ENCODE peak calls at places on chromosome 11, in four cellular contexts. T, R, D and U are unnamed samples. For H3K36me3 and H3K9me3, the result is how much of the 10 kb centered on the place peaks cover.

GRCh38 chr11:70161043-70161625 is 42.0 kb upstream of the FADD start:
- DNase-seq in T (no peak), R (no peak), D (no peak), U (no peak)

GRCh38 chr11:27241316-27242122 is 121.5 kb downstream of the CCDC34 start:
- DNase-seq in T (peak), R (no peak), D (no peak), U (no peak)

GRCh38 chr11:93945596-93945995 is 75.6 kb upstream of the HEPHL1 start:
- DNase-seq in T (peak), R (no peak), D (no peak), U (no peak)

GRCh38 chr11:17224727-17225126 is 16.9 kb upstream of the PIK3C2A start:
- DNase-seq in T (no peak), R (no peak), D (no peak), U (no peak)

GRCh38 chr11:45232341-45233080 is 53.6 kb downstream of the SYT13 start:
- DNase-seq in T (no peak), R (peak), D (no peak), U (no peak)

GRCh38 chr11:127054153-127054552 is 53.6 kb upstream of the KIRREL3 start:
- DNase-seq in T (no peak), R (no peak), D (no peak), U (no peak)

GRCh38 chr11:127066426-127067090 is 66.0 kb upstream of the KIRREL3 start:
- DNase-seq in T (peak), R (no peak), D (no peak), U (peak)

GRCh38 chr11:57883630-57884029 is 122.0 kb downstream of the CTNND1 start:
- DNase-seq in T (no peak), R (no peak), D (no peak), U (no peak)

GRCh38 chr11:75946531-75947530 is 131.8 kb downstream of the UVRAG start:
- DNase-seq in T (peak), R (peak), D (no peak), U (no peak)

GRCh38 chr11:44484211-44484610 is 81.3 kb upstream of the CD82 start:
- DNase-seq in T (peak), R (no peak), D (peak), U (no peak)

GRCh38 chr11:103601230-103601846 is 435.1 kb upstream of the DDI1 start:
- DNase-seq in T (peak), R (no peak), D (peak), U (peak)

GRCh38 chr11:73999581-74000306 is 9.1 kb downstream of the UCP3 start:
- DNase-seq in T (no peak), R (no peak), D (no peak), U (no peak)

GRCh38 chr11:56521955-56522354 is 21.1 kb downstream of the OR5M11 start:
- DNase-seq in T (peak), R (no peak), D (no peak), U (no peak)

GRCh38 chr11:9755561-9755960 is 91.7 kb downstream of the SWAP70 start:
- DNase-seq in T (peak), R (no peak), D (no peak), U (no peak)

GRCh38 chr11:83836883-83837654 is 550.9 kb upstream of the CCDC90B start:
- DNase-seq in T (peak), R (peak), D (peak), U (peak)

GRCh38 chr11:69643646-69644045 is 2.7 kb downstream of the CCND1 start:
- DNase-seq in T (peak), R (no peak), D (no peak), U (no peak)

GRCh38 chr11:118870396-118871343 is 13.0 kb upstream of the CXCR5 start:
- DNase-seq in T (peak), R (peak), D (peak), U (no peak)

GRCh38 chr11:71452354-71453020 is 516 bp upstream of the NADSYN1 start:
- DNase-seq in T (peak), R (peak), D (peak), U (no peak)

GRCh38 chr11:78564037-78564888 is 10.4 kb downstream of the NARS2 start:
- DNase-seq in T (peak), R (no peak), D (peak), U (no peak)

GRCh38 chr11:19437760-19438159 is 197.0 kb upstream of the E2F8 start:
- DNase-seq in T (peak), R (no peak), D (no peak), U (peak)

GRCh38 chr11:129489254-129489653 is 113.6 kb downstream of the BARX2 start:
- DNase-seq in T (no peak), R (no peak), D (no peak), U (no peak)

GRCh38 chr11:7186190-7186589 is 65.5 kb upstream of the SYT9 start:
- DNase-seq in T (peak), R (no peak), D (no peak), U (no peak)

GRCh38 chr11:122724520-122724919 is 69.0 kb downstream of the UBASH3B start:
- DNase-seq in T (peak), R (no peak), D (no peak), U (no peak)

GRCh38 chr11:20131744-20132666 is 28.3 kb downstream of the DBX1 start:
- DNase-seq in T (peak), R (peak), D (peak), U (no peak)

GRCh38 chr11:47552086-47552580 is 799 bp downstream of the CELF1 start:
- DNase-seq in T (peak), R (no peak), D (peak), U (peak)

GRCh38 chr11:2482745-2483144 is 37.9 kb downstream of the KCNQ1 start:
- DNase-seq in T (no peak), R (no peak), D (no peak), U (no peak)

GRCh38 chr11:22472306-22472705 is 134.1 kb downstream of the SLC17A6 start:
- DNase-seq in T (peak), R (no peak), D (no peak), U (no peak)

GRCh38 chr11:3123316-3123715 is 41.8 kb downstream of the OSBPL5 start:
- DNase-seq in T (peak), R (peak), D (no peak), U (no peak)

GRCh38 chr11:74465291-74465708 is 2.0 kb downstream of the KCNE3 start:
- DNase-seq in T (no peak), R (no peak), D (no peak), U (no peak)

GRCh38 chr11:2816941-2817421 is 68.6 kb downstream of the CDKN1C start:
- DNase-seq in T (peak), R (no peak), D (no peak), U (no peak)

GRCh38 chr11:16820324-16821092 is 82.1 kb downstream of the C11orf58 start:
- DNase-seq in T (peak), R (peak), D (peak), U (peak)

GRCh38 chr11:112632866-112633505 is 328.2 kb upstream of the NCAM1 start:
- DNase-seq in T (peak), R (no peak), D (no peak), U (peak)

GRCh38 chr11:122664188-122664587 is 8.7 kb downstream of the UBASH3B start:
- DNase-seq in T (peak), R (no peak), D (no peak), U (no peak)

GRCh38 chr11:68845351-68846002 is 3.8 kb upstream of the CPT1A start:
- DNase-seq in T (no peak), R (no peak), D (no peak), U (peak)

GRCh38 chr11:116454951-116455350 is 317.8 kb downstream of the BUD13 start:
- DNase-seq in T (no peak), R (no peak), D (no peak), U (no peak)

GRCh38 chr11:75874942-75875341 is 59.9 kb downstream of the UVRAG start:
- DNase-seq in T (no peak), R (no peak), D (no peak), U (no peak)

DNA sequence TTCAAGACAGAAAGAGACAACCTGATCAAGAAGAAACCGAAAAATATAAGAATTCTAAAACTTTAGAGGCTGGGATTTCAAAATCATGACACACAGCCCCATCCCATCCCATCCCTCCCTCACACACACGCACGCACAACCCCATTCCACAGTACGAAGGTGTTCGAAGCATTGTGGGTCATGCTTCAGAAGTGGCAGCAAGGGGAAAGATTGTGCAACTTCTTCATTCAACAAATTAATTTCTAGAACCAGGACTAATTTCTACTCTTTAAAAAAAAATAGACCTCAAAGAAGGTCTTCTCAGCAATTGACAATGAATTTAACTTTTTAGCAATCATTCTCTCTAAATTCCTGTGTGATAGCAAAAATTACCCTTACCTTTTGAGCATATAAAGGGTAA is 867 bp downstream of the SPA17 start:
- DNase-seq in T (no peak), R (no peak), D (no peak), U (no peak)
- H3K4me3 ChIP-seq in T (peak), R (peak), D (peak), U (peak)

DNA sequence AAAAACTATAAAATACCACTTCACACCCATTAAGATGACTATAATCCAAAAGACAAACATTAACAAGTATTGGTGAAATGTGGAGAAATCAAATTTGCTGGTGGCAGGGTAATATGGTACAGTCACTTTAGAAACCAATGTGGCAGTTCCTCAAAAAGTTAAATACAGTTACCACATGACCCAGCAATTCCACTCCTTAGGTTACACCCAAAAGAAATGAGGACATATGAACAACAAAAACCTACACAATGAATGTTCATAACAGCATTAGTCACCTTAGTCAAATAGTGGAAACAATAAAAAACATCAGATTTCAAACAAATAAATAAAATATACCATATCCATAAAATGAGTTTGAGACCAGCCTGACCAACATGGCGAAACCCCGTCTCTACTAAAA is 52.6 kb downstream of the RDX start:
- DNase-seq in T (no peak), R (no peak), D (no peak), U (no peak)
- H3K36me3 ChIP-seq in T (under half), R (under half), D (under half), U (half or more)

GRCh38 chr11:14232652-14233051 is 126.3 kb downstream of the RRAS2 start:
- DNase-seq in T (no peak), R (no peak), D (no peak), U (no peak)

GRCh38 chr11:14237333-14237988 is 121.5 kb downstream of the RRAS2 start:
- DNase-seq in T (no peak), R (no peak), D (no peak), U (no peak)

GRCh38 chr11:14235701-14236100 is 123.3 kb downstream of the RRAS2 start:
- DNase-seq in T (no peak), R (no peak), D (no peak), U (no peak)

GRCh38 chr11:14230407-14230806 is 128.6 kb downstream of the RRAS2 start:
- DNase-seq in T (no peak), R (no peak), D (no peak), U (no peak)

DNA sequence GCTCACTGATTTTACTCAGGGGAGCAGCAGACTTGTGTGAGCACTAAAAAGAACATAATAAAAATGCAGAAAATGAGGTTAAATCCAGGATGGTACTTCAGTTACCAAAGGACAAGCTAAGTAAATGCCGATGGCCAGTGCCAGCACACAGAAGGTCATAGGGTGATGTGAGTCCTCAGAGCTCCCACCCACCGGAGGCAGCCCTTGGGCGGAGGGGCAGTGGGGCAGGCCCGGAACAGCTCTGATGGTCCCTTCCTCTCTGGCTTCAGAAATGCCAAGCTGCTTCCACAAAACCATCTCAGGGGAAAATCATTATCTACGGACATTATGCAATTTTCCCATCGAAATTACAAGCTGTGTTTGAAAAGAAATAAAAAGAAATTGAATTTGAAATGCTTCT is 124.5 kb downstream of the RRAS2 start:
- DNase-seq in T (no peak), R (no peak), D (no peak), U (no peak)
- H3K9me3 ChIP-seq in T (under half), R (under half), D (under half), U (under half)

GRCh38 chr11:60763692-60764369 is 7.2 kb downstream of the MS4A15 start:
- DNase-seq in T (no peak), R (peak), D (no peak), U (no peak)
- H3K4me3 ChIP-seq in T (no peak), R (no peak), D (no peak), U (no peak)

GRCh38 chr11:35143509-35144102 is 4.6 kb downstream of the CD44 start:
- DNase-seq in T (peak), R (no peak), D (no peak), U (no peak)

GRCh38 chr11:35146074-35146521 is 7.1 kb downstream of the CD44 start:
- DNase-seq in T (peak), R (no peak), D (no peak), U (no peak)

GRCh38 chr11:35144103-35144741 is 5.3 kb downstream of the CD44 start:
- DNase-seq in T (peak), R (no peak), D (no peak), U (peak)

GRCh38 chr11:35145249-35145648 is 6.3 kb downstream of the CD44 start:
- DNase-seq in T (peak), R (no peak), D (no peak), U (peak)

DNA sequence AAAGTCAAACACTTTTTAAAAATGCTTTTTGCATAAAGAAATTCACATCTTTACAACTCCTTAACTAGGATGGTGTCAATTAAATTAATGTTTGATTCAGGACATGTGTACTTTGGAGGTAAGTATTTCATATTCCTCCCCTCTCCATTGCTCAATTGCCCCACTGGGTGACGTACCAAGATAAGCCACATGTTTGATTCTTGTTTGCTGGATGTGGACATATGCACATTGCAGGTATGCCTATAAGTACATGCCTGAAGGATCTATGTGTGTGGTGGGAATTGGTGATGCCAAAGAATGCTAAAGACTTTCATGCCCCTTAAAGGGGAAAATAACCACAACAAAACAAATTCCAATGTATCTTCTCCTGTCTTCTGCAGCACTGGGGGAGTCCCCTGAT is 5.8 kb downstream of the CD44 start:
- DNase-seq in T (peak), R (no peak), D (no peak), U (no peak)
- H3K36me3 ChIP-seq in T (under half), R (under half), D (under half), U (half or more)

GRCh38 chr11:91366186-91366585 is 858.4 kb upstream of the FAT3 start:
- DNase-seq in T (no peak), R (no peak), D (no peak), U (no peak)
- H3K9me3 ChIP-seq in T (under half), R (under half), D (under half), U (under half)

DNA sequence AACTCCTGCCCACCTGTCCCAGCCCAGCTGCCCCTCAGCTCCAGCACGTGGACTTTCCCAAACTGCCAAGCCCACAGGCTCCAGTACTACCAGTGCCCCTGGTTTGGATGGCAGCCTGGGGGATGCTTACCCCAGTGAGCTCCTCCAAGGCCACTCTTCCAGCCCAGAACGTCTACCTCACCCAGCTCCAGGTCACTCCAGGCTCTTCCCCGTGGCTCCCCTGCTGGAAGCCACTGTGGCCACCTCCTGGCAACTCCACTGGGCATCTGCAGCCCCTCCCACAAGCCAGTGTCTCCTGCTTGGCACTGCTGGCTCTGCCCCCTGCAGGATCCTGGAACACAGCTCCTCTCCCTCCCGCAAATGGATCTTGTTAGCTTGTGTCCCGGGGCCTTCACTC is 29.3 kb downstream of the LMO1 start:
- DNase-seq in T (no peak), R (no peak), D (no peak), U (peak)
- H3K4me3 ChIP-seq in T (no peak), R (no peak), D (no peak), U (no peak)

GRCh38 chr11:63993100-63993499 is 6.9 kb downstream of the OTUB1 start:
- DNase-seq in T (no peak), R (no peak), D (no peak), U (no peak)
- H3K36me3 ChIP-seq in T (under half), R (half or more), D (under half), U (under half)

GRCh38 chr11:134725211-134725610 is 313.2 kb upstream of the B3GAT1 start:
- DNase-seq in T (no peak), R (no peak), D (no peak), U (no peak)
- H3K9me3 ChIP-seq in T (under half), R (under half), D (under half), U (under half)

DNA sequence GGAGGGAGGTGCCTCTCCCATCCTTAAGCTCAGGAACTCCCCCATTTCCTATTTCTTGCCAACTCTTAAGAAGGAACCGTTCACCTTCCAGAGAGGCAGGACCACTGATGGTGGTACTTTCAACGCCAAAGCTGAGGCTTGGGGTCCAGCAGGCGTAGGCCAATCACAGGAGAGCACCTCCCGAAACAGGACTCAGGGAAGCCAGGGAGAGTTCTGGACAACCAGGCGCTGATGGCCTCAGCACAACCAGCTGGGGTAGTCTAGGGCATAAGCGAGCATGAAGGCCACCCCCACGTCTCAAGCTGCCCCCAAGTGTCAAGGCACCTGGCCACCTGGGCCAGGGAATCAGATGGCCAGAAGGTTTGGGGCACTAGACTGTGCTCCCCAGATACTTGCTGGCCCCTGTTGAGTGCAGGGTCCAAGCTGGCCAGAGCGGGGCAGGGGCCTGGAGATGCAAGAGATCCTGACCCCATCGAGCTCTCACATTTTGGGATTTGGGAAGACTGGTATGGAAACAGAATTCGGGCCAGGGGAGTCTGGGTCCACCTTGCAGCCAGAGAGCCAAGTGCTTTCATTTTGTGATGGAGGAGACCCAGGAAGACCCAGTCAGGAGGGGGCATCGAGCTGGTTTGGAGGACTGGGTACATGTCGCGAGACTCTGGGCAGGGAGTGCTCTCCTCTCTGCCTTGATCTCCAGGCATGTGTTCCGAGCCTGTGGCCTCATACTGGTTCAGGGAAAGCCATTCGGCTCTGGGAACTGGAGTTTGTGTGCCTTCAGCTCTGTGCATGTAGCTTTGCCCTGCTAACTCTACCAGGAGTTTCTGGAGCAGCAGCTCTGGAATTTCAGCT is 926 bp downstream of the CD6 start:
- DNase-seq in T (no peak), R (no peak), D (no peak), U (no peak)
- H3K4me3 ChIP-seq in T (no peak), R (no peak), D (no peak), U (no peak)